ENCODE peak calls at places on chromosomes 16 and 17, in four cellular contexts. C is H1, V is IMR-90, H is H9. R is an unnamed sample.

GRCh38 chr16:3119701-3120408 is 7.5 kb downstream of the ZNF205 start:
- DNase-seq in V (no peak), H (no peak), C (no peak), R (no peak)

GRCh38 chr16:56911771-56912541 is 20.0 kb upstream of the HERPUD1 start:
- DNase-seq in V (peak; percentile 65), C (no peak), H (no peak), R (no peak)

GRCh38 chr17:66904760-66905637 is 59.5 kb upstream of the CACNG4 start:
- DNase-seq in H (no peak), C (no peak), V (peak; percentile 72), R (no peak)

GRCh38 chr17:28045304-28045703 is 2.8 kb downstream of the NLK start:
- DNase-seq in C (no peak), V (no peak), H (no peak), R (no peak)

GRCh38 chr17:1561420-1562177 is 993 bp downstream of the PITPNA start:
- DNase-seq in H (no peak), V (no peak), C (peak; percentile 62), R (no peak)

GRCh38 chr16:78184554-78185183 is 85.2 kb downstream of the WWOX start:
- DNase-seq in H (no peak), C (peak; percentile 22), V (peak; percentile 82), R (no peak)

GRCh38 chr17:80476877-80477646 is 655 bp upstream of the NPTX1 start:
- DNase-seq in V (no peak), C (no peak), H (no peak), R (no peak)

GRCh38 chr17:21377821-21378396 is 1.8 kb downstream of the KCNJ12 start:
- DNase-seq in V (no peak), C (peak; percentile 72), H (peak; percentile 70), R (no peak)

GRCh38 chr16:57617604-57618111 is 10.8 kb upstream of the ADGRG1 start:
- DNase-seq in H (peak; percentile 15), V (no peak), C (peak; percentile 37), R (no peak)

GRCh38 chr17:61384384-61385090 is 15.1 kb upstream of the TBX2 start:
- DNase-seq in C (no peak), V (no peak), H (no peak), R (no peak)

GRCh38 chr17:9018731-9019130 is 2.6 kb upstream of the NTN1 start:
- DNase-seq in H (no peak), V (no peak), C (no peak), R (no peak)

GRCh38 chr16:77618011-77618410 is 104.3 kb upstream of the NUDT7 start:
- DNase-seq in H (no peak), V (no peak), C (no peak), R (no peak)

GRCh38 chr17:67421869-67422273 is 44.8 kb downstream of the PITPNC1 start:
- DNase-seq in C (no peak), H (no peak), V (peak; percentile 98), R (no peak)

GRCh38 chr16:51268237-51268636 is 117.2 kb upstream of the SALL1 start:
- DNase-seq in V (no peak), H (no peak), C (no peak), R (no peak)

GRCh38 chr17:72870437-72870985 is 222.0 kb downstream of the SLC39A11 start:
- DNase-seq in V (no peak), C (no peak), H (no peak), R (no peak)

GRCh38 chr17:45431531-45432404 is 902 bp downstream of the ARHGAP27 start:
- DNase-seq in H (peak; percentile 99), C (peak; percentile 95), V (peak; percentile 31), R (no peak)

GRCh38 chr17:17942846-17943245 is 29.4 kb downstream of the TOM1L2 start:
- DNase-seq in H (no peak), V (peak; percentile 62), C (no peak), R (no peak)

GRCh38 chr17:2034806-2035548 is 5.0 kb downstream of the DPH1 start:
- DNase-seq in H (no peak), V (peak; percentile 56), C (no peak), R (no peak)

GRCh38 chr17:10099051-10099571 is 99.3 kb downstream of the GAS7 start:
- DNase-seq in H (no peak), V (peak; percentile 57), C (no peak), R (no peak)

GRCh38 chr16:632486-633335 is 1.9 kb downstream of the WFIKKN1 start:
- DNase-seq in V (no peak), H (no peak), C (no peak), R (no peak)

GRCh38 chr16:48629531-48629930 is 19.6 kb upstream of the N4BP1 start:
- DNase-seq in C (peak; percentile 36), V (no peak), H (no peak), R (no peak)

GRCh38 chr16:89115216-89115949 is 21.7 kb downstream of the ACSF3 start:
- DNase-seq in H (no peak), C (no peak), V (no peak), R (no peak)

GRCh38 chr17:740240-741055 is 8.1 kb downstream of the TLCD3A start:
- DNase-seq in H (no peak), V (no peak), C (no peak), R (no peak)

GRCh38 chr17:50279181-50279526 is 4.9 kb downstream of the TMEM92 start:
- DNase-seq in V (peak; percentile 38), H (no peak), C (no peak), R (no peak)

GRCh38 chr16:53219795-53220194 is 165.0 kb downstream of the CHD9 start:
- DNase-seq in C (no peak), V (peak; percentile 69), H (no peak), R (no peak)

GRCh38 chr17:17358866-17359265 is 55.7 kb downstream of the NT5M start:
- DNase-seq in C (no peak), H (no peak), V (no peak), R (no peak)

GRCh38 chr17:61267847-61268246 is 131.8 kb upstream of the TBX2 start:
- DNase-seq in C (no peak), H (no peak), V (no peak), R (no peak)

GRCh38 chr17:81419333-81419885 is 24.2 kb downstream of the BAHCC1 start:
- DNase-seq in C (no peak), H (no peak), V (peak; percentile 91), R (no peak)

GRCh38 chr17:59620064-59620359 is 317 bp downstream of the CLTC start:
- DNase-seq in V (no peak), C (no peak), H (no peak), R (no peak)

GRCh38 chr17:39738568-39738901 is 797 bp downstream of the GRB7 start:
- DNase-seq in C (peak; percentile 78), V (no peak), H (peak; percentile 75), R (no peak)

GRCh38 chr17:39736319-39737165 is 1.2 kb upstream of the GRB7 start:
- DNase-seq in H (no peak), V (no peak), C (no peak), R (no peak)

GRCh38 chr17:39737331-39737760 is 392 bp upstream of the GRB7 start:
- DNase-seq in V (no peak), C (no peak), H (no peak), R (no peak)

GRCh38 chr17:39737761-39738567 is at the start of gene GRB7:
- DNase-seq in C (peak; percentile 83), V (no peak), H (peak; percentile 86), R (no peak)

GRCh38 chr17:39735882-39736281 is 1.9 kb upstream of the GRB7 start:
- DNase-seq in C (no peak), V (no peak), H (no peak), R (no peak)
- H3K23ac ChIP-seq in C (no peak overlapping the region), V (no peak overlapping the region), H (no peak overlapping the region), R (no peak overlapping the region)

DNA sequence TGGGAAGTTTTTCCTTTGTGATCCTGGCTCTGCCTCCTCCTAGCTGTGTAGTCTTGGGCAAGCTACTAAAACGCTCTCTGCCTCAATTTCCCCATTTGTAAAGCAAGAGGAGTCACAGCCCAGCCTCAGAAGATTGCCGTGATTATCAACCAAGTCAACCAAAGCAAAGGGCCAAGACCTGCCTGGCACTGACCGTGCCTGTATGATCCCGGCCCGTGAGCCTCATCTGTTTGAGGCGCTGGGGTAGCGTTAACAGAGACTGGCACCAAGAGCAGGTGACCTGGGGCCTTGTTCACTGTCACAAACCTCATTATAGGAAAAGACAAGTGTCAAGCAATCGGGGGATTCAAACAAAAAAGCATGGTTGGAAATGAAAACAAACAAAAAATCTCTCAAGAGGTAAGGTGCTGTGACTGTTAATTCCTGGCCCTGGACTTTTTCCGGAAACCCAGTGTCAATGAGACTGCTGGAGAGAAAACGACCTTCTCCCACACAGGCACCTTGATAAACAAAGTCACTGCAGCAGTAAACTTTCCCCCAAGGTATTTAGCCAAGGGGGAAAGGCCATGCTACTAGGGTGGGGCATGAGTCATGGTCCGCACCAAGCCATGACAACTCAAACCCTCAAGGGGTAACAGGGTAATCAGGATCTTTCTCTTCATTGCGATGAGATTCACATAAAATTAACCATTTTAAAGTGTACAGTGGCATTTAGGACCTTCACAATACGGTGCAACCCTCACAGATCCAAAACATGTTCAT is 5.4 kb downstream of the MEAK7 start:
- DNase-seq in H (no peak), V (no peak), C (no peak), R (no peak)
- H3K18ac ChIP-seq in H (no peak overlapping the region), V (no peak overlapping the region), C (no peak overlapping the region), R (no peak overlapping the region)

GRCh38 chr17:48611213-48611612 is 396 bp upstream of the HOXB7 start:
- DNase-seq in V (peak; percentile 43), C (no peak), H (no peak), R (no peak)

GRCh38 chr17:48610282-48611211 is at the start of gene HOXB7:
- DNase-seq in H (peak; percentile 70), V (peak; percentile 62), C (no peak), R (no peak)

GRCh38 chr17:48608494-48608834 is 2.4 kb downstream of the HOXB7 start:
- DNase-seq in V (no peak), H (no peak), C (no peak), R (no peak)

GRCh38 chr17:48608921-48609505 is 1.8 kb downstream of the HOXB7 start:
- DNase-seq in V (no peak), C (no peak), H (no peak), R (no peak)

DNA sequence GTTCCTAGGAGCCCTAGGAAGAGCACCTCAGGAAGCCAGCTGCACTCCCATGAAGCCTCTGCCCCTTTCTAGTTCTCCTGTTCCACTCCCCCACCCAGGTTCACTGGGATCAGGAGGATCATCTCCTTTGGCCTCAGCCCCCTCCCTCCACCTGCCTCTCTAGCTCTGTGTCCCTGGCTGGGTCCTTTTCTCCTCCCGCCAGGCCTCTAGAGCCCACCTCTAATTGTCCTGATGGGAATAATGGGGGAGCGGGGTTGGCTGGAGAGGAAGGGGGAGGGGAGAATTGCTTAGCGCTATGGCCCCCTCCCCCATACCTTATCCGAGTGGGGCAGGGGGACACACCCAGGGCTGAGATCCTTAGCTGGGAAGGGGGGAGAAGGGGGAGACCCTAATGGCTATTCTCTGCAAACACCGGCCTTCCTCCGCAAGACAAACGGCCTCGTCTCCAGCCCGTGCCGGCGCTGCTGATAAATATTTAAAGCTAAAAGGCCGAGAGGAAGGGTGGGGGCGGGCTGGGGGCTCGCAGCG is 999 bp downstream of the HOXB7 start:
- DNase-seq in C (no peak), H (peak; percentile 67), V (no peak), R (no peak)
- H3K23ac ChIP-seq in C (no peak overlapping the region), H (no peak overlapping the region), V (peak overlapping the region; percentile 48), R (peak overlapping the region; percentile 31)

DNA sequence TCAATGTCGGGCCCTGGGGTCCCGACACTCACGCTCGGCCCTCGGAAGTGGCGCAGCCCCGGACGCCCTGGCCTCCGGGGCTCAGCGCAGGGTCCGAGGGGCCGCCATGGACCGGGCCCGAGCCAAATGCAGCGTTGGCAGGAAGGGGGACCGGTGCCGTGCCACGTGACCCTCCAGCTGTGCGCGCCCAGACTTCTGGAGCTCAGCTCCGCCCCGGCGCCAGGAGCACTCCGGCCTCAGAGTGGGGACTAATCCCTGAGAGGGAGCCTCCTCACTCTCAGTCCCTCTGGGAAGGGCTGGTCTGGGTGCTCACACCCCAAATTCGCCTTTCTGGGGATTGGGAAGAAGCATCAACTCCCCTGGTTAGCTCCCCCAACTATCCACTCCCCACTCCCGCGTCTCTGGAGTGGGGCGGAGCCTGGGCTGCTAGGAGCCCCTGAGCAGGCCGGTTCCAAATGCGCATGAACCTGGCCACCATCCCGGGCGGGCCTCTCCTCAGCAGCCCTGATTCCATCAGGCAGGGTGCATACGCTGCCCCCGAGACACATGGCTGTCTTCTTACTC is at the start of gene B3GNT9:
- DNase-seq in H (peak; percentile 82), C (peak; percentile 88), V (peak; percentile 66), R (no peak)
- H3K18ac ChIP-seq in H (peak within 1 kb of the TSS; percentile 46), C (peak within 1 kb of the TSS; percentile 97), V (peak within 1 kb of the TSS; percentile 66), R (peak within 1 kb of the TSS; percentile 88)

R was measured in neuronal stem cell.